ENCODE peak calls at places on chromosome 17, in ten cellular contexts. One of them, this sample, is unnamed. For H3K27me3, the result is how much of the 10 kb centered on the place peaks cover.

GRCh38 chr17:40952675-40953074 is 14.1 kb downstream of the KRT39 start:
- DNase-seq in psoas muscle: no peak
- DNase-seq in heart right ventricle: no peak
- DNase-seq in heart left ventricle: no peak
- DNase-seq in spleen: no peak
- DNase-seq in endothelial cell of umbilical vein: no peak
- DNase-seq in mesendoderm: peak
- DNase-seq in CD4-positive, alpha-beta memory T cell: no peak
- DNase-seq in mammary epithelial cell: peak
- DNase-seq in tibial nerve: no peak
- DNase-seq in this sample: no peak

GRCh38 chr17:48484256-48484655 is 46.6 kb downstream of the HOXB1 start:
- DNase-seq in heart right ventricle: no peak
- DNase-seq in CD4-positive, alpha-beta memory T cell: no peak
- DNase-seq in mammary epithelial cell: no peak
- DNase-seq in psoas muscle: no peak
- DNase-seq in heart left ventricle: no peak
- DNase-seq in spleen: no peak
- DNase-seq in endothelial cell of umbilical vein: no peak
- DNase-seq in mesendoderm: no peak
- DNase-seq in tibial nerve: no peak
- DNase-seq in this sample: no peak

GRCh38 chr17:12256380-12256995 is 235.8 kb downstream of the MAP2K4 start:
- DNase-seq in tibial nerve: peak
- DNase-seq in heart right ventricle: peak
- DNase-seq in mammary epithelial cell: peak
- DNase-seq in endothelial cell of umbilical vein: peak
- DNase-seq in CD4-positive, alpha-beta memory T cell: no peak
- DNase-seq in psoas muscle: no peak
- DNase-seq in heart left ventricle: peak
- DNase-seq in mesendoderm: peak
- DNase-seq in spleen: no peak
- DNase-seq in this sample: no peak

GRCh38 chr17:67044016-67044772 is at the start of gene CACNG1:
- DNase-seq in spleen: no peak
- DNase-seq in psoas muscle: peak
- DNase-seq in CD4-positive, alpha-beta memory T cell: no peak
- DNase-seq in heart left ventricle: no peak
- DNase-seq in mammary epithelial cell: no peak
- DNase-seq in endothelial cell of umbilical vein: no peak
- DNase-seq in mesendoderm: no peak
- DNase-seq in heart right ventricle: no peak
- DNase-seq in tibial nerve: no peak
- DNase-seq in this sample: no peak

GRCh38 chr17:3879591-3880417 is 13.0 kb downstream of the CAMKK1 start:
- DNase-seq in psoas muscle: no peak
- DNase-seq in heart right ventricle: no peak
- DNase-seq in endothelial cell of umbilical vein: no peak
- DNase-seq in mesendoderm: no peak
- DNase-seq in spleen: no peak
- DNase-seq in mammary epithelial cell: no peak
- DNase-seq in CD4-positive, alpha-beta memory T cell: no peak
- DNase-seq in heart left ventricle: no peak
- DNase-seq in tibial nerve: no peak
- DNase-seq in this sample: no peak

GRCh38 chr17:41777579-41778188 is 8.8 kb downstream of the JUP start:
- DNase-seq in tibial nerve: peak
- DNase-seq in spleen: no peak
- DNase-seq in heart right ventricle: peak
- DNase-seq in psoas muscle: peak
- DNase-seq in CD4-positive, alpha-beta memory T cell: no peak
- DNase-seq in endothelial cell of umbilical vein: peak
- DNase-seq in heart left ventricle: peak
- DNase-seq in mesendoderm: peak
- DNase-seq in mammary epithelial cell: peak
- DNase-seq in this sample: peak

GRCh38 chr17:7443499-7444485 is 1.1 kb upstream of the CHRNB1 start:
- DNase-seq in mesendoderm: no peak
- DNase-seq in CD4-positive, alpha-beta memory T cell: no peak
- DNase-seq in heart left ventricle: no peak
- DNase-seq in psoas muscle: no peak
- DNase-seq in heart right ventricle: no peak
- DNase-seq in mammary epithelial cell: peak
- DNase-seq in endothelial cell of umbilical vein: peak
- DNase-seq in tibial nerve: no peak
- DNase-seq in spleen: no peak
- DNase-seq in this sample: no peak

GRCh38 chr17:41340934-41341861 is 9.4 kb downstream of the KRT33A start:
- DNase-seq in heart left ventricle: no peak
- DNase-seq in psoas muscle: no peak
- DNase-seq in spleen: no peak
- DNase-seq in tibial nerve: no peak
- DNase-seq in mammary epithelial cell: no peak
- DNase-seq in CD4-positive, alpha-beta memory T cell: peak
- DNase-seq in heart right ventricle: no peak
- DNase-seq in mesendoderm: no peak
- DNase-seq in endothelial cell of umbilical vein: no peak
- DNase-seq in this sample: no peak

GRCh38 chr17:48187867-48188608 is 80.5 kb downstream of the SNX11 start:
- DNase-seq in CD4-positive, alpha-beta memory T cell: no peak
- DNase-seq in mammary epithelial cell: no peak
- DNase-seq in mesendoderm: no peak
- DNase-seq in heart right ventricle: no peak
- DNase-seq in spleen: no peak
- DNase-seq in psoas muscle: no peak
- DNase-seq in tibial nerve: no peak
- DNase-seq in endothelial cell of umbilical vein: no peak
- DNase-seq in heart left ventricle: no peak
- DNase-seq in this sample: no peak

GRCh38 chr17:69059458-69060205 is 1.1 kb downstream of the ABCA9 start:
- DNase-seq in mammary epithelial cell: no peak
- DNase-seq in heart left ventricle: no peak
- DNase-seq in mesendoderm: no peak
- DNase-seq in CD4-positive, alpha-beta memory T cell: no peak
- DNase-seq in tibial nerve: no peak
- DNase-seq in heart right ventricle: no peak
- DNase-seq in psoas muscle: no peak
- DNase-seq in spleen: no peak
- DNase-seq in endothelial cell of umbilical vein: peak
- DNase-seq in this sample: no peak

GRCh38 chr17:40648326-40648968 is 829 bp upstream of the SMARCE1 start:
- DNase-seq in mesendoderm: no peak
- DNase-seq in mammary epithelial cell: no peak
- DNase-seq in endothelial cell of umbilical vein: peak
- DNase-seq in CD4-positive, alpha-beta memory T cell: no peak
- DNase-seq in heart left ventricle: no peak
- DNase-seq in psoas muscle: no peak
- DNase-seq in tibial nerve: no peak
- DNase-seq in heart right ventricle: no peak
- DNase-seq in spleen: no peak
- DNase-seq in this sample: peak

GRCh38 chr17:17952691-17953090 is 19.5 kb downstream of the TOM1L2 start:
- DNase-seq in tibial nerve: no peak
- DNase-seq in heart right ventricle: no peak
- DNase-seq in heart left ventricle: no peak
- DNase-seq in mesendoderm: peak
- DNase-seq in spleen: no peak
- DNase-seq in endothelial cell of umbilical vein: no peak
- DNase-seq in CD4-positive, alpha-beta memory T cell: no peak
- DNase-seq in mammary epithelial cell: no peak
- DNase-seq in psoas muscle: no peak
- DNase-seq in this sample: no peak

DNA sequence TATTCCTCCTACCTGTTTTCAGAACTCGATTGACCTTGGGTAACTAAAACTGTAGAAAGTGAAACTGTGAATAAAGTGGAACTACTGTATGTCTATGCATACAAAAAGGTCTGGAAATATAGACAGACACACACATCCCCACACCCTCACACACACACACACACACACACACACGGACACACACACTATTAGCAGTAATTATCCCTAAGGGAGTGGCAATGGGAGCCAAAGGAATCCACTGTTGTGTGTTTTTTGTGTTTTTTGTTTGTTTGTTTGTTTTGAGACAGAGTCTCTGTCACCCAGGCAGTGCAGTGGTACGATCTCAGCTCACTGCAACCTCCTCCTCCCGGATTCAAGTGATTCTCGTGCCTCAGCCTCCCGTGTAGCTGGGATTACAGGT is 26.6 kb upstream of the SRCIN1 start:
- DNase-seq in psoas muscle: no peak
- DNase-seq in spleen: peak
- DNase-seq in endothelial cell of umbilical vein: no peak
- DNase-seq in CD4-positive, alpha-beta memory T cell: no peak
- DNase-seq in mammary epithelial cell: no peak
- DNase-seq in heart right ventricle: no peak
- DNase-seq in mesendoderm: no peak
- DNase-seq in heart left ventricle: no peak
- DNase-seq in tibial nerve: no peak
- DNase-seq in this sample: no peak
- H3K27me3 ChIP-seq in psoas muscle: under half
- H3K27me3 ChIP-seq in spleen: under half
- H3K27me3 ChIP-seq in endothelial cell of umbilical vein: under half
- H3K27me3 ChIP-seq in CD4-positive, alpha-beta memory T cell: under half
- H3K27me3 ChIP-seq in mammary epithelial cell: under half
- H3K27me3 ChIP-seq in heart right ventricle: under half
- H3K27me3 ChIP-seq in mesendoderm: under half
- H3K27me3 ChIP-seq in heart left ventricle: under half
- H3K27me3 ChIP-seq in tibial nerve: under half
- H3K27me3 ChIP-seq in this sample: under half

DNA sequence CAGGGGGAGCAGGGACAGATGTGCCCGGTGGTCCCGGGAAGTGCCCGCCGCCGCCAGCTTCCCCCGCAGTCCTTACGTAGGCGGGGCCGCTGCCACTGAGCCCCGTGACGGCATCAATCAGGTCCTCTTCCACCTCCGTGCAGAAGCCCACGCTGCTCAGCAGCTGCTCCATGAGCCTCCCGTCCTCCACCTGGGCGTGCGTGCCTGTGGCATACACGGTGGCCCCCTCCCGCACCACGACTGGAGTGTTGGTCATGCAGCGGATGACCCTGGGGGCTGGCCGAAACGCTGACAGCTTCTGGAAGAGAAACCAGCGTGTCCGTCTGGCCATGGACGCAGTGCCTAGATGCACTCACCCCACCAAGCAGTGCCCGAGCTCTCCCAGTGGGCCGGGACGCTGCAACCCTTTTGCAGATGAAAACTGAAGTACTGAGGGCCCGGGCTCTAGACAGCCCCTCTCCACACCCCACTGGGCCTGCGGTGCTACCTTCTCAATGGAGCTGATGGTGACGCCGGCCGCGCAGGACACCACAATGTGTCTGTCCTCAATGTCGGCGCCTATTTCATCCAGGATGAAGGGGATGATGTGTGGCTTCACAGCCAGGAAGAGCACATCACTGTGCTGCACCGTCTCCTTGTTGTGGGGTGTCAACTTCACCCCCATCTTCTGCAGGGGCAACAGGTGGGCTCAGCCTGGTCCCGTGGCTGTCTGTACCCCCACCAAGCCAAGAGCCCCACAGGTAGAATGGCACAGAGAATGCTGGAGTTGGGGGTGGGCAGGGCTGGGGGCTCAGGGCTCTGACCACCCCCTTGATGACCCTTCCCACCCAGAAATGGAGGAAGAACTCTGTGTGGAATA is 2.0 kb downstream of the PYCR1 start:
- DNase-seq in CD4-positive, alpha-beta memory T cell: no peak
- DNase-seq in endothelial cell of umbilical vein: no peak
- DNase-seq in mammary epithelial cell: no peak
- DNase-seq in psoas muscle: no peak
- DNase-seq in heart right ventricle: no peak
- DNase-seq in heart left ventricle: no peak
- DNase-seq in tibial nerve: no peak
- DNase-seq in spleen: no peak
- DNase-seq in mesendoderm: no peak
- DNase-seq in this sample: peak
- H3K27me3 ChIP-seq in CD4-positive, alpha-beta memory T cell: under half
- H3K27me3 ChIP-seq in endothelial cell of umbilical vein: under half
- H3K27me3 ChIP-seq in mammary epithelial cell: under half
- H3K27me3 ChIP-seq in psoas muscle: under half
- H3K27me3 ChIP-seq in heart right ventricle: under half
- H3K27me3 ChIP-seq in heart left ventricle: under half
- H3K27me3 ChIP-seq in tibial nerve: under half
- H3K27me3 ChIP-seq in spleen: under half
- H3K27me3 ChIP-seq in mesendoderm: under half
- H3K27me3 ChIP-seq in this sample: under half

DNA sequence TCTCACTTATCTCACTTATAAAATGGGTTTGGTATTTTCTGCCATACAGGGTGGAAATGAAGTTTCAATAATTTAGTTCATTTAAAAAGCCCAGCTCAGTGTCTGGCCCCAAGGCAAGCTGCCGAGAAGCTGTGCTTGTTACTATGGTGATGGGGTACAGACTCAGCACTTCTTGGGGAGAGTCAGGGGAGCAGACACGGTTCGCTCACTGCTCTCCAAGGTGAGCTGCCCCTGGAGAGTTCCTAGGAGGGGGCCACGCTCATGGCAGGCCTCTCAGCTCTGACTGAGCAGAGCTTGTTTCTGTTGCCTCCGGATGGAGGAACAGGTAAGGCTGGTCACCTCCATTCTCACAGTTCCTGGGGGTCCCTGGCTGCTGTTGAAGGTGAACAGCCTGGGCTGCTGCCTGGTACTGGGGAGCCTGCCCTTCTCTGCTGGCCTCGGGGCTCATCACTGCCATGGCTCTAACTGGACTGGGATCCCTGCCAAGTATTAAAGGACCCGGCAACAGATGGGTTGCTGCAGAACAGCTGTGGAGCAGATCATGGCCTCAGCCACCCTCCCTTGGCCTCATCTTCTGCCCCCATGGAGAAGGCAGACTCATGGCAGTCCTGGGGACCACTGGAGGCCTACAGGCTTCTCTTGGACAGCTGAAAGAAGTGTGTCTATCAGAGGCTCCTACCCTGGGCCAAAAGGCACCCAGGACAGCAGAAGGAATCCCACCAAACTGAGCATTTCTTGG is 25.8 kb upstream of the SPATA32 start:
- DNase-seq in mesendoderm: no peak
- DNase-seq in tibial nerve: no peak
- DNase-seq in spleen: no peak
- DNase-seq in heart right ventricle: no peak
- DNase-seq in CD4-positive, alpha-beta memory T cell: no peak
- DNase-seq in heart left ventricle: no peak
- DNase-seq in psoas muscle: peak
- DNase-seq in endothelial cell of umbilical vein: no peak
- DNase-seq in mammary epithelial cell: no peak
- DNase-seq in this sample: no peak
- H3K27me3 ChIP-seq in mesendoderm: under half
- H3K27me3 ChIP-seq in tibial nerve: under half
- H3K27me3 ChIP-seq in spleen: under half
- H3K27me3 ChIP-seq in heart right ventricle: under half
- H3K27me3 ChIP-seq in CD4-positive, alpha-beta memory T cell: under half
- H3K27me3 ChIP-seq in heart left ventricle: under half
- H3K27me3 ChIP-seq in psoas muscle: under half
- H3K27me3 ChIP-seq in endothelial cell of umbilical vein: under half
- H3K27me3 ChIP-seq in mammary epithelial cell: under half
- H3K27me3 ChIP-seq in this sample: under half

DNA sequence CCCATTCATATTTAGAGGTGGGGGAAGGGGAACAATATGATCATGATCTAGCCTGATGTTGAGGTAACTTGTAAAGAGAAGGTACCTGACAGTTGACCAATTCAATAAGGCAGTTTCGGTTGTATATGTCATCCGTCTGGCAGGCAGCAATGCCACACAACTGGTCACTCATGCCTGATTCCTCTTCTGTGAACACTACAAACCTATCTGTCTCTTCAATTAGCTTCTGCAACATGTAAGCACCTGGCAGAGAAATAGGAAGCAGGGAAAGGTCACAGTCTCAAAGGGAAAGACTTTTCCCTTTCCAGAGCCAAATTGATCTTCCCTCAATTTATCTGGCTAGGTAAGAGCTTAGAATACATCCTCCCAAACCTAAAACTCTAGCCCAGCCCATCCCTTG is 10.2 kb upstream of the RSKR start:
- DNase-seq in endothelial cell of umbilical vein: no peak
- DNase-seq in mesendoderm: no peak
- DNase-seq in heart left ventricle: no peak
- DNase-seq in tibial nerve: no peak
- DNase-seq in heart right ventricle: no peak
- DNase-seq in psoas muscle: no peak
- DNase-seq in CD4-positive, alpha-beta memory T cell: no peak
- DNase-seq in mammary epithelial cell: no peak
- DNase-seq in spleen: no peak
- DNase-seq in this sample: no peak
- H3K27me3 ChIP-seq in endothelial cell of umbilical vein: under half
- H3K27me3 ChIP-seq in mesendoderm: under half
- H3K27me3 ChIP-seq in heart left ventricle: under half
- H3K27me3 ChIP-seq in tibial nerve: under half
- H3K27me3 ChIP-seq in heart right ventricle: under half
- H3K27me3 ChIP-seq in psoas muscle: under half
- H3K27me3 ChIP-seq in CD4-positive, alpha-beta memory T cell: under half
- H3K27me3 ChIP-seq in mammary epithelial cell: under half
- H3K27me3 ChIP-seq in spleen: under half
- H3K27me3 ChIP-seq in this sample: under half

This sample was measured in pancreas.